ENCODE peak calls at places on chromosomes 5 and 9, in six cellular contexts. X is omental fat pad, V is epithelial cell of esophagus, J is astrocyte of the spinal cord, Z is MM.1S, Y is fibroblast of pulmonary artery. O is an unnamed sample.

GRCh38 chr9:2621678-2622360 is at the start of gene VLDLR:
- DNase-seq in X (peak; percentile 28), Y (peak; percentile 19), Z (peak; percentile 43), V (peak; percentile 60), J (peak; percentile 30), O (peak; percentile 45)

GRCh38 chr9:70205366-70206020 is 53.3 kb upstream of the SMC5 start:
- DNase-seq in Z (no peak), J (peak; percentile 25), Y (no peak), X (no peak), V (peak; percentile 95), O (peak; percentile 58)

GRCh38 chr5:126462239-126463014 is 39.2 kb downstream of the GRAMD2B start:
- DNase-seq in Y (peak; percentile 70), Z (no peak), V (peak; percentile 57), J (no peak), X (no peak), O (no peak)

GRCh38 chr5:24444439-24444838 is 200.3 kb downstream of the CDH10 start:
- DNase-seq in V (no peak), J (no peak), Y (no peak), Z (no peak), X (no peak), O (no peak)

GRCh38 chr5:168219515-168220410 is 71.7 kb upstream of the WWC1 start:
- DNase-seq in J (peak; percentile 67), V (peak; percentile 72), Z (peak; percentile 62), Y (peak; percentile 87), X (no peak), O (no peak)

GRCh38 chr9:12784461-12785250 is 9.8 kb downstream of the LURAP1L start:
- DNase-seq in V (peak; percentile 99), Z (peak; percentile 90), J (peak; percentile 92), X (no peak), Y (peak; percentile 74), O (no peak)

GRCh38 chr5:55276771-55277170 is 30.7 kb downstream of the DHX29 start:
- DNase-seq in Z (no peak), V (peak; percentile 71), X (no peak), J (no peak), Y (no peak), O (no peak)

GRCh38 chr9:134272302-134273023 is 53.8 kb upstream of the RXRA start:
- DNase-seq in X (no peak), Y (no peak), Z (no peak), J (no peak), V (no peak), O (no peak)

GRCh38 chr5:85681871-85682270 is 935.9 kb upstream of the COX7C start:
- DNase-seq in Y (no peak), Z (no peak), J (no peak), X (no peak), V (no peak), O (no peak)

GRCh38 chr9:91285729-91286353 is 75.9 kb downstream of the AUH start:
- DNase-seq in V (peak; percentile 4), X (no peak), Z (no peak), Y (peak; percentile 21), J (no peak), O (no peak)

GRCh38 chr9:134681061-134681661 is 39.6 kb downstream of the COL5A1 start:
- DNase-seq in J (peak; percentile 80), Z (no peak), V (no peak), X (no peak), Y (peak; percentile 15), O (no peak)

GRCh38 chr9:27572566-27572917 is 739 bp downstream of the C9orf72 start:
- DNase-seq in Y (peak; percentile 51), Z (peak; percentile 10), X (peak; percentile 32), V (peak; percentile 80), J (peak; percentile 46), O (no peak)

GRCh38 chr5:10635257-10635860 is 71.5 kb downstream of the ANKRD33B start:
- DNase-seq in Y (peak; percentile 28), J (peak; percentile 67), Z (no peak), X (no peak), V (peak; percentile 83), O (no peak)

GRCh38 chr5:84437673-84438315 is 53.1 kb upstream of the EDIL3 start:
- DNase-seq in J (peak; percentile 90), V (peak; percentile 77), X (no peak), Z (no peak), Y (peak; percentile 73), O (no peak)

GRCh38 chr5:22710660-22711059 is 142.5 kb downstream of the CDH12 start:
- DNase-seq in J (no peak), Y (no peak), V (no peak), X (no peak), Z (no peak), O (no peak)

GRCh38 chr5:68464424-68464823 is 248.9 kb downstream of the PIK3R1 start:
- DNase-seq in J (peak; percentile 61), Y (peak; percentile 44), Z (no peak), X (no peak), V (peak; percentile 57), O (no peak)

GRCh38 chr5:58462154-58462553 is 2.3 kb upstream of the PLK2 start:
- DNase-seq in X (no peak), V (peak; percentile 85), J (no peak), Y (peak; percentile 48), Z (peak; percentile 60), O (no peak)

GRCh38 chr5:177094224-177095087 is 7.7 kb downstream of the FGFR4 start:
- DNase-seq in Y (peak; percentile 92), V (no peak), Z (no peak), X (no peak), J (peak; percentile 7), O (no peak)

GRCh38 chr5:180600554-180601041 is 9.3 kb upstream of the SCGB3A1 start:
- DNase-seq in V (no peak), X (peak; percentile 7), Z (no peak), J (no peak), Y (no peak), O (no peak)

GRCh38 chr9:15115702-15116639 is 191.0 kb downstream of the TTC39B start:
- DNase-seq in Z (no peak), X (no peak), V (no peak), Y (no peak), J (no peak), O (no peak)

GRCh38 chr5:58064799-58065198 is 395.1 kb downstream of the PLK2 start:
- DNase-seq in Y (no peak), X (no peak), V (no peak), Z (no peak), J (peak; percentile 29), O (no peak)

GRCh38 chr5:142644640-142645361 is 41.1 kb downstream of the FGF1 start:
- DNase-seq in Y (peak; percentile 98), Z (no peak), J (peak; percentile 98), X (peak; percentile 38), V (peak; percentile 99), O (no peak)

GRCh38 chr9:127862075-127863011 is 7.9 kb upstream of the ENG start:
- DNase-seq in V (no peak), Y (no peak), J (no peak), Z (no peak), X (no peak), O (no peak)

GRCh38 chr9:72615931-72616330 is 94.5 kb downstream of the TMC1 start:
- DNase-seq in J (no peak), X (no peak), V (peak; percentile 37), Z (no peak), Y (no peak), O (no peak)

GRCh38 chr9:72614057-72614456 is 92.6 kb downstream of the TMC1 start:
- DNase-seq in X (no peak), J (no peak), Z (no peak), Y (no peak), V (no peak), O (no peak)

DNA sequence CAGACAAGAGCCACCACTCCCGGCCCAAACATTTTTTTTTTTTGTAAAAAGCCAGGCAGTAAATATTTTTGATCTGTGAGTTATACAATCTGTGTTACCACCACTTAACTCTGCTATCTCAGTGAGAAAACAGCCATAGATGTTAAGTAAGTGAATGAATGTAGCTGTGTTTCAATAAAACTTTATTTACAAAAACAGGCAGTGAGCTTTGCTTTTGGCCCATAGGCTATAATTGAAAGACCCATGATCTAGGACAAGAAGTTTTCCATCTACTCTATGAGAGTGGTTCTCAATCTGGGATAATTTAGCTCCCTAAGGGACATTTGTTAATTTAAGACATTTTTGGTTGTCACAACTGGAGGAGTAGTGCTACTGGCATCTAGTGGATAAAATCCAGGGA is 91.0 kb downstream of the TMC1 start:
- DNase-seq in V (no peak), J (no peak), X (no peak), Z (no peak), Y (no peak), O (no peak)
- TF ChIP-seq CTCF in V (peak; percentile 5), J (peak; percentile 21), X (no peak), Z (no peak), Y (no peak), O (no peak)

GRCh38 chr9:114238919-114239879 is 83.7 kb upstream of the ORM1 start:
- DNase-seq in J (peak; percentile 51), Y (peak; percentile 47), V (no peak), X (no peak), Z (no peak), O (no peak)
- TF ChIP-seq CTCF in J (peak; percentile 47), Y (peak; percentile 51), V (peak; percentile 15), X (no peak), Z (no peak), O (no peak)

DNA sequence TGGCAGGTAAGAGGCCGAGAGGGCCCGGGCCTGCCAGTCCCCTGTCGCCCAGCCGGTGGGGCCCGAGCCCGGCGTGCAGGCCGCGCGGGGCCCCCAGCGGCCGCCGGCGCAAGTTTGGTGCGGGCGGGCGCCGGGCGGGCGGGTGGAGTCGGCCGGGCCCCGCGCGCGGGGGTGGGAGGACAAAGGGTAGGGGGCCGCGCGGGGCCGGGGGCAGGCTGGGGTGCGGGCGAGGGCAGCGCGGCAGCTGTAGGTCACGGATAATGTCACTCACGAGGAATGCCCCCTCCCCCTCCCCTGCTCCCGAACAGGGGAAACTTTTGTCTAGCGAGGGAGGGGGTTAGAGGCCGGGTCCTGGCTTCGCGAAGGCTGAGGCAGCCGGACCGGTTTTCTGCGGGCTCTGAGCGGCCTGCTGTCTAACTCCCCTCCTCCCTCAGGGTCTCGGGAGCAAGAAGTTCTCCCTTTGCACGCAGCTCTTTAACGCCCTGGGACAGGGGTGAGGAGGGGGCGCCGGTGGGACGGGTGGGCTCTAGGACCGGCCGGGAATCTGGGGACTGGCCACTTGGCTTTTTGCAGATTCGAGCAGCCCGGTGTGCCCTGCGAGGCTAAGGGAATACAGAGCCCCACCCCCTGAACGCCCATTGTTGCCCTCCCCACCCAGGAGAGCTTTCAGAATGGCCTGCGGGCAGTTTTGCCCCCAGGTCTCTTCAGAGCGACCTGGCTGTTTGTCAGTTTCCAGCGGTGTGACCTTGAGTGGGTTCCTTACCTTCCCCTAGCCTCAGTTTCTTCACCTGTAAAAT is 21.3 kb upstream of the NDST1 start:
- DNase-seq in X (no peak), V (peak; percentile 71), Y (peak; percentile 48), J (peak; percentile 69), Z (peak; percentile 56), O (peak; percentile 70)
- TF ChIP-seq CTCF in X (no peak), V (no peak), Y (no peak), J (no peak), Z (no peak), O (no peak)

GRCh38 chr5:79825802-79826201 is 136.2 kb downstream of the CMYA5 start:
- DNase-seq in Z (no peak), J (no peak), Y (no peak), V (no peak), X (no peak), O (no peak)

GRCh38 chr5:79831910-79832309 is 142.3 kb downstream of the CMYA5 start:
- DNase-seq in V (no peak), J (no peak), X (no peak), Y (no peak), Z (no peak), O (no peak)

GRCh38 chr5:79827159-79827562 is 137.5 kb downstream of the CMYA5 start:
- DNase-seq in X (no peak), Z (no peak), Y (no peak), J (no peak), V (no peak), O (no peak)

GRCh38 chr5:79831381-79831780 is 141.7 kb downstream of the CMYA5 start:
- DNase-seq in J (no peak), Y (no peak), V (no peak), Z (no peak), X (no peak), O (no peak)

GRCh38 chr5:79829260-79829659 is 139.6 kb downstream of the CMYA5 start:
- DNase-seq in X (no peak), Z (no peak), Y (no peak), V (peak; percentile 17), J (no peak), O (no peak)
- TF ChIP-seq CTCF in X (no peak), Z (no peak), Y (peak; percentile 31), V (peak; percentile 50), J (peak; percentile 15), O (no peak)

O was measured in mesothelial cell of epicardium.